ENCODE peak calls at places on chromosome 16, in eight cellular contexts. B is SK-N-SH, C is sigmoid colon, P is transverse colon, L is GM12878, S is K562, O is stomach, F is H1. J is an unnamed sample.

GRCh38 chr16:4510747-4511426 is 27.7 kb downstream of the CDIP1 start:
- DNase-seq in O (no peak), P (no peak), L (no peak), F (no peak), B (no peak), C (no peak), S (no peak), J (no peak)

GRCh38 chr16:84610385-84610784 is 7.5 kb downstream of the COTL1 start:
- DNase-seq in P (no peak), O (no peak), C (no peak), S (peak; percentile 73), F (no peak), B (no peak), L (no peak), J (no peak)

GRCh38 chr16:84194470-84195200 is 3.7 kb downstream of the ADAD2 start:
- DNase-seq in B (no peak), C (no peak), F (no peak), S (no peak), P (no peak), O (no peak), L (no peak), J (no peak)

GRCh38 chr16:1926223-1926718 is 8.1 kb upstream of the HS3ST6 start:
- DNase-seq in P (no peak), F (no peak), L (no peak), S (no peak), C (no peak), O (no peak), B (no peak), J (no peak)

GRCh38 chr16:1262846-1263221 is 7.0 kb downstream of the TPSD1 start:
- DNase-seq in P (no peak), L (no peak), F (no peak), O (no peak), C (no peak), B (no peak), S (no peak), J (no peak)

GRCh38 chr16:89105599-89106151 is 12.0 kb downstream of the ACSF3 start:
- DNase-seq in B (no peak), L (no peak), S (no peak), O (no peak), C (no peak), P (no peak), F (no peak), J (no peak)

GRCh38 chr16:87025681-87026080 is 291.5 kb downstream of the C16orf95 start:
- DNase-seq in L (no peak), S (no peak), P (no peak), O (no peak), B (no peak), F (no peak), C (no peak), J (no peak)

GRCh38 chr16:81190667-81191066 is 47.8 kb upstream of the BCO1 start:
- DNase-seq in O (no peak), F (no peak), S (no peak), P (no peak), B (no peak), L (no peak), C (no peak), J (no peak)

GRCh38 chr16:48158296-48158695 is 2.5 kb upstream of the ABCC12 start:
- DNase-seq in L (peak; percentile 48), C (no peak), S (no peak), B (no peak), F (no peak), P (no peak), O (no peak), J (no peak)

GRCh38 chr16:61555718-61556441 is 480.4 kb downstream of the CDH8 start:
- DNase-seq in S (no peak), B (no peak), F (no peak), C (no peak), O (no peak), P (no peak), L (no peak), J (no peak)

GRCh38 chr16:35751191-35751941 is 2292.0 kb downstream of the TP53TG3F start:
- DNase-seq in F (no peak), C (peak; percentile 66), O (no peak), P (no peak), B (no peak), L (no peak), S (no peak), J (peak; percentile 60)
- H3K9me3 ChIP-seq in F (peaks cover 96% of the 10 kb centered on the region), C (peaks cover 56% of the 10 kb centered on the region), O (peaks cover 94% of the 10 kb centered on the region), P (peaks cover 15% of the 10 kb centered on the region), B (no peaks in the 10 kb centered on the region), L (no peaks in the 10 kb centered on the region), S (no peaks in the 10 kb centered on the region), J (peaks cover 17% of the 10 kb centered on the region)

DNA sequence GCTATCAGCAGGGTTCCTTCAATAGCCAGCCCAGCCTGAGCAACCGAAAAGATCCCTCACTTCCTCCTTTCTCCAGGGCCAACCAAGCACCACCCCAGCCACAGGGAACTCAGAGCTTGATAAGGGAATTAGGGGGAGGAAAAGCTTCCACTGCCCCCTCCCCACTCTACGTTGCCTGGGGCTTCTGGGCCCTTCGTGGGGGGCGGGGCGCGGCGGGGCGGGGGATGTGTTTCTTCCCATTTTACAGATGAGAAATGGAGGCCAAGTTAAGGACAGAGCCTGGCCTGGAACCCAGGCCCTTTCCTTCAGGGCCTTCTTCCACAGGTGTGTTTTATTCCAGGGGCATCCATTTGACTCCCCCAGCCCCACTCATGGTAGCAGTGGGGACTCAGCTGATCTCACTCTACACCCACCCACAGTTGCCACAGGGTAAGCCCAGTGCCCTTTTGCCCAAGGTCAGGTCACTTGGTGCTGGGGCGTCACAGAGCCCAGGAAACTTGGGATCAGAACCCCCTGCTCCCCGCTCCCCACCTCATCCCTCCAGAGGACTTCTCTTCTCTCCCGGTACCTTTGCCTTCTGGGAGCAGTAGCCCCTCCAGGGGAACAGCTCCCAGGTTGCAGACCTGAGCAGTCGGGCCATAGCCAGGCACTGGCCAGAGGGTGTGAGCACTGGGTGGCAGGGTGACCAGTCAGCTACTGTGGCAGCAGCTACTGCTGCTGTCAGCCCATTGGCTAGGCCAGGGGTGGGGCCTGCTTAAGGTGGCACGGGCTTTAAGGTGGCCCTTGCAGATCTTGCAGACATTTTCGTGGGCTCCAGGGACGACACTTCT is at the start of gene LDHD:
- DNase-seq in O (peak; percentile 94), C (peak; percentile 93), L (no peak), B (peak; percentile 71), P (peak; percentile 90), F (peak; percentile 63), S (peak; percentile 79), J (no peak)
- TF ChIP-seq EP300 in O (no peak), C (no peak), L (no peak), B (no peak), P (no peak), F (no peak), S (no peak), J (no peak)

GRCh38 chr16:27461483-27462171 is 59.7 kb downstream of the IL21R start:
- DNase-seq in C (no peak), O (no peak), L (no peak), F (no peak), S (no peak), P (no peak), B (no peak), J (no peak)
- TF ChIP-seq POLR2AphosphoS5 in C (no peak), O (no peak), L (no peak), F (no peak), S (no peak), P (no peak), B (no peak), J (no peak)

GRCh38 chr16:27344707-27345106 is 30.9 kb downstream of the IL4R start:
- DNase-seq in O (no peak), P (no peak), C (no peak), L (no peak), F (no peak), S (no peak), B (no peak), J (no peak)
- H3K9me3 ChIP-seq in O (no peaks in the 10 kb centered on the region), P (no peaks in the 10 kb centered on the region), C (no peaks in the 10 kb centered on the region), L (no peaks in the 10 kb centered on the region), F (no peaks in the 10 kb centered on the region), S (no peaks in the 10 kb centered on the region), B (no peaks in the 10 kb centered on the region), J (no peaks in the 10 kb centered on the region)

DNA sequence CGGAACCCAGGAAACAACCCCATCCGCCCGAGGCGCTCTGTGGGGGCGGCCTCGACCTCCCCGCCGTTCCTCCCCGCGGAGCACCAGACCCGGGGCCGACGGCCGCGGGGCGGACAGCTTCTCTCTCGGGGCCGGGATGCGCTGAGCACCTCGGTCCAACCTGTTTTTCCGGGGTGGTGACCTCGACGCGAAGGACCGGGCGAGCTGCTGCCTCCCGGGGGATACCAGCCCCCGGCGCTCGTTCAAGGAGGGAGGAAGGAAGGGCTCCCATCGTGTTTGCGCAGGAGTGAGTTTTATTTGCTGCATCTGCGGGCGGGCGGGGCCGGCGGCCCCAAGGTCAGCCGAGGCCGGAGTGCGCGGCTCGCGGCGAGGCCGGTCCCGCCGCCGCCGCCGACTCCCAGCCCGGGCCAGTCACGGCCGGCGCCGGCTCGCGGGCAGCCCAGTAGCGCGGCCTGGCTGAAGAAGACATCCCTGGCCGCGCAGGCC is 460 bp downstream of the DNAJA2 start:
- DNase-seq in B (peak; percentile 72), S (peak; percentile 60), L (no peak), F (no peak), P (peak; percentile 50), O (peak; percentile 50), C (peak; percentile 65), J (no peak)
- TF ChIP-seq EP300 in B (no peak), S (no peak), L (no peak), F (no peak), P (no peak), O (no peak), C (no peak), J (no peak)

GRCh38 chr16:11679250-11679649 is 11.0 kb downstream of the SNN start:
- DNase-seq in B (no peak), P (no peak), L (no peak), F (no peak), C (peak; percentile 80), S (no peak), O (no peak), J (no peak)

GRCh38 chr16:11679941-11680911 is 12.0 kb downstream of the SNN start:
- DNase-seq in L (no peak), B (no peak), O (no peak), C (peak; percentile 33), F (no peak), S (no peak), P (no peak), J (no peak)

GRCh38 chr16:11676799-11677198 is 8.5 kb downstream of the SNN start:
- DNase-seq in O (no peak), B (no peak), L (no peak), P (no peak), C (peak; percentile 60), F (no peak), S (no peak), J (no peak)

GRCh38 chr16:11677451-11677951 is 9.2 kb downstream of the SNN start:
- DNase-seq in C (peak; percentile 54), S (no peak), B (no peak), F (no peak), O (no peak), P (no peak), L (no peak), J (no peak)

GRCh38 chr16:11677959-11678881 is 10.0 kb downstream of the SNN start:
- DNase-seq in S (no peak), B (no peak), O (no peak), C (peak; percentile 57), F (no peak), L (peak; percentile 61), P (no peak), J (no peak)
- TF ChIP-seq POLR2AphosphoS5 in S (no peak), B (no peak), O (no peak), C (no peak), F (no peak), L (peak; percentile 60), P (no peak), J (no peak)

GRCh38 chr16:54353097-54353496 is 66.5 kb upstream of the IRX3 start:
- DNase-seq in C (no peak), L (no peak), P (no peak), O (no peak), F (no peak), S (no peak), B (no peak), J (no peak)
- H3K9me3 ChIP-seq in C (peaks cover 3% of the 10 kb centered on the region), L (no peaks in the 10 kb centered on the region), P (peaks cover 2% of the 10 kb centered on the region), O (peaks cover 13% of the 10 kb centered on the region), F (no peaks in the 10 kb centered on the region), S (no peaks in the 10 kb centered on the region), B (no peaks in the 10 kb centered on the region), J (peaks cover 11% of the 10 kb centered on the region)

J was measured in esophagus muscularis mucosa.